ENCODE peak calls at places on chromosomes 5 and 9, in nine cellular contexts. One of them, this sample, is unnamed.

GRCh38 chr9:16688814-16689213 is 181.7 kb downstream of the BNC2 start:
- DNase-seq in psoas muscle: no peak
- DNase-seq in PC-3: no peak
- DNase-seq in HCT116: no peak
- DNase-seq in fibroblast of mammary gland: no peak
- DNase-seq in cardiac muscle cell: peak; percentile 24
- DNase-seq in cardiac fibroblast: peak; percentile 61
- DNase-seq in thoracic aorta: no peak
- DNase-seq in thyroid gland: no peak
- DNase-seq in this sample: no peak

GRCh38 chr9:77403244-77403643 is 225.9 kb downstream of the VPS13A start:
- DNase-seq in psoas muscle: no peak
- DNase-seq in PC-3: no peak
- DNase-seq in HCT116: no peak
- DNase-seq in fibroblast of mammary gland: peak; percentile 73
- DNase-seq in cardiac muscle cell: no peak
- DNase-seq in cardiac fibroblast: no peak
- DNase-seq in thoracic aorta: no peak
- DNase-seq in thyroid gland: no peak
- DNase-seq in this sample: no peak

GRCh38 chr5:83815661-83816060 is 95.0 kb upstream of the HAPLN1 start:
- DNase-seq in psoas muscle: no peak
- DNase-seq in PC-3: no peak
- DNase-seq in HCT116: no peak
- DNase-seq in fibroblast of mammary gland: no peak
- DNase-seq in cardiac muscle cell: no peak
- DNase-seq in cardiac fibroblast: no peak
- DNase-seq in thoracic aorta: no peak
- DNase-seq in thyroid gland: no peak
- DNase-seq in this sample: no peak

GRCh38 chr5:116859666-116860320 is 285.2 kb upstream of the SEMA6A start:
- DNase-seq in psoas muscle: no peak
- DNase-seq in PC-3: no peak
- DNase-seq in HCT116: no peak
- DNase-seq in fibroblast of mammary gland: no peak
- DNase-seq in cardiac muscle cell: peak; percentile 37
- DNase-seq in cardiac fibroblast: no peak
- DNase-seq in thoracic aorta: no peak
- DNase-seq in thyroid gland: no peak
- DNase-seq in this sample: no peak

GRCh38 chr9:93600504-93600903 is 24.1 kb downstream of the PHF2 start:
- DNase-seq in psoas muscle: no peak
- DNase-seq in PC-3: no peak
- DNase-seq in HCT116: no peak
- DNase-seq in fibroblast of mammary gland: no peak
- DNase-seq in cardiac muscle cell: no peak
- DNase-seq in cardiac fibroblast: no peak
- DNase-seq in thoracic aorta: no peak
- DNase-seq in thyroid gland: no peak
- DNase-seq in this sample: no peak

GRCh38 chr9:33124716-33125378 is 42.3 kb downstream of the B4GALT1 start:
- DNase-seq in psoas muscle: no peak
- DNase-seq in PC-3: no peak
- DNase-seq in HCT116: no peak
- DNase-seq in fibroblast of mammary gland: peak; percentile 40
- DNase-seq in cardiac muscle cell: no peak
- DNase-seq in cardiac fibroblast: no peak
- DNase-seq in thoracic aorta: no peak
- DNase-seq in thyroid gland: no peak
- DNase-seq in this sample: no peak

GRCh38 chr9:18122156-18122555 is 351.8 kb upstream of the ADAMTSL1 start:
- DNase-seq in psoas muscle: no peak
- DNase-seq in PC-3: peak; percentile 6
- DNase-seq in HCT116: no peak
- DNase-seq in fibroblast of mammary gland: peak; percentile 28
- DNase-seq in cardiac muscle cell: peak; percentile 25
- DNase-seq in cardiac fibroblast: peak; percentile 20
- DNase-seq in thoracic aorta: no peak
- DNase-seq in thyroid gland: no peak
- DNase-seq in this sample: no peak

GRCh38 chr5:102536323-102536928 is 37.6 kb upstream of the SLCO6A1 start:
- DNase-seq in psoas muscle: no peak
- DNase-seq in PC-3: peak; percentile 63
- DNase-seq in HCT116: peak; percentile 7
- DNase-seq in fibroblast of mammary gland: peak; percentile 30
- DNase-seq in cardiac muscle cell: peak; percentile 32
- DNase-seq in cardiac fibroblast: peak; percentile 37
- DNase-seq in thoracic aorta: no peak
- DNase-seq in thyroid gland: no peak
- DNase-seq in this sample: no peak

GRCh38 chr9:33137781-33138264 is 29.3 kb downstream of the B4GALT1 start:
- DNase-seq in psoas muscle: no peak
- DNase-seq in PC-3: no peak
- DNase-seq in HCT116: no peak
- DNase-seq in fibroblast of mammary gland: no peak
- DNase-seq in cardiac muscle cell: no peak
- DNase-seq in cardiac fibroblast: no peak
- DNase-seq in thoracic aorta: no peak
- DNase-seq in thyroid gland: no peak
- DNase-seq in this sample: no peak

GRCh38 chr9:95857896-95858295 is 17.6 kb upstream of the ERCC6L2 start:
- DNase-seq in psoas muscle: no peak
- DNase-seq in PC-3: no peak
- DNase-seq in HCT116: no peak
- DNase-seq in fibroblast of mammary gland: no peak
- DNase-seq in cardiac muscle cell: no peak
- DNase-seq in cardiac fibroblast: no peak
- DNase-seq in thoracic aorta: no peak
- DNase-seq in thyroid gland: no peak
- DNase-seq in this sample: no peak

GRCh38 chr9:130539473-130540223 is 39.7 kb upstream of the FUBP3 start:
- DNase-seq in psoas muscle: peak; percentile 41
- DNase-seq in PC-3: peak; percentile 77
- DNase-seq in HCT116: peak; percentile 40
- DNase-seq in fibroblast of mammary gland: peak; percentile 85
- DNase-seq in cardiac muscle cell: peak; percentile 84
- DNase-seq in cardiac fibroblast: peak; percentile 86
- DNase-seq in thoracic aorta: no peak
- DNase-seq in thyroid gland: no peak
- DNase-seq in this sample: no peak

GRCh38 chr5:77358566-77359205 is 133.4 kb downstream of the WDR41 start:
- DNase-seq in psoas muscle: no peak
- DNase-seq in PC-3: peak; percentile 24
- DNase-seq in HCT116: no peak
- DNase-seq in fibroblast of mammary gland: peak; percentile 62
- DNase-seq in cardiac muscle cell: peak; percentile 62
- DNase-seq in cardiac fibroblast: peak; percentile 46
- DNase-seq in thoracic aorta: no peak
- DNase-seq in thyroid gland: no peak
- DNase-seq in this sample: no peak
- H3K4me3 ChIP-seq in psoas muscle: no peak overlapping the region
- H3K4me3 ChIP-seq in PC-3: no peak overlapping the region
- H3K4me3 ChIP-seq in HCT116: no peak overlapping the region
- H3K4me3 ChIP-seq in fibroblast of mammary gland: no peak overlapping the region
- H3K4me3 ChIP-seq in cardiac muscle cell: no peak overlapping the region
- H3K4me3 ChIP-seq in cardiac fibroblast: no peak overlapping the region
- H3K4me3 ChIP-seq in thoracic aorta: no peak overlapping the region
- H3K4me3 ChIP-seq in thyroid gland: no peak overlapping the region
- H3K4me3 ChIP-seq in this sample: no peak overlapping the region

DNA sequence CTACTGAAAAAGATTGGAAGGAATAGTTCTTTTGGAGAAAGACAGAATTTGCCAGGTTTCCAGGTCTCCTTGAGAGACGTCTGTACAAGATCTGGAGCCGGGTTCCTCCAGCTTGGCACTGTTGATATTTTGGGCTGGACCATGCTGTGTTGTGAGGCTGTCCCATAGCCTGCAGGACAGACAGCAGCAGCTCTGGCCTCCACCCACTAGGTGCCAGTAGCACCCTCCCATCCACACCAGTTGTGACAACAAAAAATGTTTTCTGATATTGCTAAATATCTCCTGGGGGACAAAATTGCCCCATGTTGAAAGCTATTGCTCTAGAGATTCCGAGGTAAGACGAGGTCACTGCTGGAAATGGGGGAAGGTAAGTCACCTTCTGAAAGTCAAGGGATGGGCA is 287.7 kb upstream of the DAP start:
- DNase-seq in psoas muscle: no peak
- DNase-seq in PC-3: peak; percentile 64
- DNase-seq in HCT116: no peak
- DNase-seq in fibroblast of mammary gland: no peak
- DNase-seq in cardiac muscle cell: no peak
- DNase-seq in cardiac fibroblast: no peak
- DNase-seq in thoracic aorta: no peak
- DNase-seq in thyroid gland: no peak
- DNase-seq in this sample: no peak
- TF ChIP-seq CTCF in psoas muscle: no peak
- TF ChIP-seq CTCF in PC-3: peak; percentile 80
- TF ChIP-seq CTCF in HCT116: peak; percentile 55
- TF ChIP-seq CTCF in fibroblast of mammary gland: peak; percentile 9
- TF ChIP-seq CTCF in cardiac muscle cell: no peak
- TF ChIP-seq CTCF in cardiac fibroblast: no peak
- TF ChIP-seq CTCF in thoracic aorta: no peak
- TF ChIP-seq CTCF in thyroid gland: no peak
- TF ChIP-seq CTCF in this sample: no peak

GRCh38 chr5:176793343-176793699 is 17.0 kb upstream of the UNC5A start:
- DNase-seq in psoas muscle: no peak
- DNase-seq in PC-3: no peak
- DNase-seq in HCT116: no peak
- DNase-seq in fibroblast of mammary gland: no peak
- DNase-seq in cardiac muscle cell: no peak
- DNase-seq in cardiac fibroblast: no peak
- DNase-seq in thoracic aorta: no peak
- DNase-seq in thyroid gland: no peak
- DNase-seq in this sample: no peak

GRCh38 chr5:176794509-176794908 is 15.8 kb upstream of the UNC5A start:
- DNase-seq in psoas muscle: no peak
- DNase-seq in PC-3: no peak
- DNase-seq in HCT116: no peak
- DNase-seq in fibroblast of mammary gland: no peak
- DNase-seq in cardiac muscle cell: no peak
- DNase-seq in cardiac fibroblast: no peak
- DNase-seq in thoracic aorta: no peak
- DNase-seq in thyroid gland: no peak
- DNase-seq in this sample: no peak

GRCh38 chr5:176792584-176793342 is 17.6 kb upstream of the UNC5A start:
- DNase-seq in psoas muscle: no peak
- DNase-seq in PC-3: no peak
- DNase-seq in HCT116: no peak
- DNase-seq in fibroblast of mammary gland: no peak
- DNase-seq in cardiac muscle cell: no peak
- DNase-seq in cardiac fibroblast: no peak
- DNase-seq in thoracic aorta: no peak
- DNase-seq in thyroid gland: no peak
- DNase-seq in this sample: no peak

GRCh38 chr5:176796411-176796810 is 13.9 kb upstream of the UNC5A start:
- DNase-seq in psoas muscle: no peak
- DNase-seq in PC-3: peak; percentile 55
- DNase-seq in HCT116: no peak
- DNase-seq in fibroblast of mammary gland: no peak
- DNase-seq in cardiac muscle cell: peak; percentile 6
- DNase-seq in cardiac fibroblast: no peak
- DNase-seq in thoracic aorta: no peak
- DNase-seq in thyroid gland: no peak
- DNase-seq in this sample: no peak

GRCh38 chr5:176793736-176794135 is 16.6 kb upstream of the UNC5A start:
- DNase-seq in psoas muscle: no peak
- DNase-seq in PC-3: peak; percentile 33
- DNase-seq in HCT116: no peak
- DNase-seq in fibroblast of mammary gland: no peak
- DNase-seq in cardiac muscle cell: no peak
- DNase-seq in cardiac fibroblast: no peak
- DNase-seq in thoracic aorta: no peak
- DNase-seq in thyroid gland: no peak
- DNase-seq in this sample: peak; percentile 15
- H3K4me3 ChIP-seq in psoas muscle: no peak overlapping the region
- H3K4me3 ChIP-seq in PC-3: no peak overlapping the region
- H3K4me3 ChIP-seq in HCT116: no peak overlapping the region
- H3K4me3 ChIP-seq in fibroblast of mammary gland: no peak overlapping the region
- H3K4me3 ChIP-seq in cardiac muscle cell: no peak overlapping the region
- H3K4me3 ChIP-seq in cardiac fibroblast: no peak overlapping the region
- H3K4me3 ChIP-seq in thoracic aorta: no peak overlapping the region
- H3K4me3 ChIP-seq in thyroid gland: no peak overlapping the region
- H3K4me3 ChIP-seq in this sample: no peak overlapping the region

GRCh38 chr5:113760486-113760885 is 247.0 kb downstream of the YTHDC2 start:
- DNase-seq in psoas muscle: no peak
- DNase-seq in PC-3: no peak
- DNase-seq in HCT116: no peak
- DNase-seq in fibroblast of mammary gland: no peak
- DNase-seq in cardiac muscle cell: no peak
- DNase-seq in cardiac fibroblast: no peak
- DNase-seq in thoracic aorta: no peak
- DNase-seq in thyroid gland: no peak
- DNase-seq in this sample: no peak

GRCh38 chr5:113761594-113761993 is 248.1 kb downstream of the YTHDC2 start:
- DNase-seq in psoas muscle: no peak
- DNase-seq in PC-3: no peak
- DNase-seq in HCT116: no peak
- DNase-seq in fibroblast of mammary gland: no peak
- DNase-seq in cardiac muscle cell: no peak
- DNase-seq in cardiac fibroblast: no peak
- DNase-seq in thoracic aorta: no peak
- DNase-seq in thyroid gland: no peak
- DNase-seq in this sample: no peak

GRCh38 chr5:113759505-113760145 is 246.1 kb downstream of the YTHDC2 start:
- DNase-seq in psoas muscle: no peak
- DNase-seq in PC-3: no peak
- DNase-seq in HCT116: no peak
- DNase-seq in fibroblast of mammary gland: no peak
- DNase-seq in cardiac muscle cell: no peak
- DNase-seq in cardiac fibroblast: no peak
- DNase-seq in thoracic aorta: no peak
- DNase-seq in thyroid gland: no peak
- DNase-seq in this sample: no peak

GRCh38 chr5:113757508-113757907 is 244.0 kb downstream of the YTHDC2 start:
- DNase-seq in psoas muscle: no peak
- DNase-seq in PC-3: no peak
- DNase-seq in HCT116: no peak
- DNase-seq in fibroblast of mammary gland: no peak
- DNase-seq in cardiac muscle cell: no peak
- DNase-seq in cardiac fibroblast: no peak
- DNase-seq in thoracic aorta: no peak
- DNase-seq in thyroid gland: no peak
- DNase-seq in this sample: no peak
- TF ChIP-seq CTCF in psoas muscle: no peak
- TF ChIP-seq CTCF in PC-3: no peak
- TF ChIP-seq CTCF in HCT116: no peak
- TF ChIP-seq CTCF in fibroblast of mammary gland: no peak
- TF ChIP-seq CTCF in cardiac muscle cell: no peak
- TF ChIP-seq CTCF in cardiac fibroblast: no peak
- TF ChIP-seq CTCF in thoracic aorta: no peak
- TF ChIP-seq CTCF in thyroid gland: no peak
- TF ChIP-seq CTCF in this sample: no peak

GRCh38 chr5:14665949-14666741 is 1.6 kb downstream of the OTULIN start:
- DNase-seq in psoas muscle: no peak
- DNase-seq in PC-3: peak; percentile 47
- DNase-seq in HCT116: no peak
- DNase-seq in fibroblast of mammary gland: peak; percentile 52
- DNase-seq in cardiac muscle cell: no peak
- DNase-seq in cardiac fibroblast: no peak
- DNase-seq in thoracic aorta: no peak
- DNase-seq in thyroid gland: no peak
- DNase-seq in this sample: no peak
- H3K4me3 ChIP-seq in psoas muscle: peak overlapping the region; percentile 85
- H3K4me3 ChIP-seq in PC-3: peak overlapping the region; percentile 73
- H3K4me3 ChIP-seq in HCT116: peak overlapping the region; percentile 80
- H3K4me3 ChIP-seq in fibroblast of mammary gland: peak overlapping the region; percentile 57
- H3K4me3 ChIP-seq in cardiac muscle cell: peak overlapping the region; percentile 96
- H3K4me3 ChIP-seq in cardiac fibroblast: peak overlapping the region; percentile 79
- H3K4me3 ChIP-seq in thoracic aorta: peak overlapping the region; percentile 81
- H3K4me3 ChIP-seq in thyroid gland: no peak overlapping the region
- H3K4me3 ChIP-seq in this sample: peak overlapping the region; percentile 75

GRCh38 chr5:43875741-43876140 is 272.8 kb downstream of the NNT start:
- DNase-seq in psoas muscle: no peak
- DNase-seq in PC-3: no peak
- DNase-seq in HCT116: no peak
- DNase-seq in fibroblast of mammary gland: no peak
- DNase-seq in cardiac muscle cell: no peak
- DNase-seq in cardiac fibroblast: no peak
- DNase-seq in thoracic aorta: no peak
- DNase-seq in thyroid gland: no peak
- DNase-seq in this sample: no peak
- TF ChIP-seq CTCF in psoas muscle: no peak
- TF ChIP-seq CTCF in PC-3: no peak
- TF ChIP-seq CTCF in HCT116: no peak
- TF ChIP-seq CTCF in fibroblast of mammary gland: no peak
- TF ChIP-seq CTCF in cardiac muscle cell: no peak
- TF ChIP-seq CTCF in cardiac fibroblast: no peak
- TF ChIP-seq CTCF in thoracic aorta: no peak
- TF ChIP-seq CTCF in thyroid gland: no peak
- TF ChIP-seq CTCF in this sample: no peak

This sample was measured in pancreas.